ENCODE peak calls at places on chromosomes 3 and 15, in four cellular contexts. X is K562, J is neural progenitor cell, W is HepG2. P is an unnamed sample. For H3K27me3, the result is how much of the 10 kb centered on the place peaks cover.

GRCh38 chr3:158731938-158732855 is at the start of gene RARRES1:
- DNase-seq in W (no peak), X (no peak), J (peak), P (peak)

GRCh38 chr15:34609658-34610057 is 26.2 kb upstream of the GOLGA8B start:
- DNase-seq in J (no peak), W (no peak), X (no peak), P (no peak)

GRCh38 chr3:30347679-30348216 is 258.7 kb upstream of the TGFBR2 start:
- DNase-seq in X (no peak), J (no peak), W (peak), P (peak)

GRCh38 chr3:134810052-134810435 is 15.0 kb downstream of the EPHB1 start:
- DNase-seq in W (no peak), J (no peak), X (no peak), P (no peak)

GRCh38 chr3:179732661-179733348 is 80.0 kb downstream of the USP13 start:
- DNase-seq in X (no peak), J (no peak), W (peak), P (no peak)

GRCh38 chr3:66267031-66267430 is 46.2 kb downstream of the SLC25A26 start:
- DNase-seq in W (no peak), J (no peak), X (no peak), P (no peak)

GRCh38 chr3:142077155-142077858 is 72.0 kb downstream of the TFDP2 start:
- DNase-seq in J (no peak), X (no peak), W (no peak), P (no peak)

GRCh38 chr15:48298914-48299313 is 32.3 kb upstream of the DUT start:
- DNase-seq in W (no peak), J (no peak), X (no peak), P (no peak)

GRCh38 chr15:29805043-29805707 is 17.1 kb downstream of the TJP1 start:
- DNase-seq in X (no peak), W (peak), J (no peak), P (peak)

GRCh38 chr3:184808021-184808420 is 3.9 kb upstream of the VPS8 start:
- DNase-seq in J (peak), W (peak), X (no peak), P (no peak)

GRCh38 chr3:48881652-48882114 is 17.0 kb downstream of the SLC25A20 start:
- DNase-seq in W (no peak), J (no peak), X (no peak), P (no peak)

GRCh38 chr3:114498779-114499370 is 205.0 kb downstream of the TIGIT start:
- DNase-seq in X (peak), W (peak), J (peak), P (peak)

GRCh38 chr15:73200339-73200738 is 148.1 kb downstream of the NEO1 start:
- DNase-seq in J (no peak), X (no peak), W (no peak), P (no peak)

GRCh38 chr3:71101014-71101413 is 482.5 kb downstream of the FOXP1 start:
- DNase-seq in W (no peak), J (no peak), X (no peak), P (no peak)

GRCh38 chr3:115100172-115100571 is 46.9 kb downstream of the ZBTB20 start:
- DNase-seq in W (peak), J (peak), X (no peak), P (peak)

GRCh38 chr3:53109190-53109589 is 21.0 kb downstream of the RFT1 start:
- DNase-seq in W (no peak), X (no peak), J (no peak), P (peak)

GRCh38 chr3:178930116-178930515 is 141.5 kb downstream of the ZMAT3 start:
- DNase-seq in W (no peak), J (no peak), X (no peak), P (no peak)

GRCh38 chr3:84601303-84601702 is 357.5 kb upstream of the CADM2 start:
- DNase-seq in J (peak), X (no peak), W (peak), P (no peak)

GRCh38 chr3:43525941-43526607 is 95.7 kb downstream of the ANO10 start:
- DNase-seq in J (no peak), X (no peak), W (no peak), P (peak)

GRCh38 chr3:35664460-35664919 is 25.2 kb downstream of the ARPP21 start:
- DNase-seq in W (no peak), J (peak), X (no peak), P (peak)

GRCh38 chr3:50862221-50862620 is 187.5 kb downstream of the DOCK3 start:
- DNase-seq in X (no peak), W (no peak), J (peak), P (no peak)

GRCh38 chr3:62529230-62529629 is 155.9 kb upstream of the FEZF2 start:
- DNase-seq in J (peak), X (peak), W (peak), P (peak)
- TF ChIP-seq EZH2 in J (no peak), X (no peak), W (no peak), P (no peak)

GRCh38 chr15:90307661-90308060 is 42.2 kb downstream of the NGRN start:
- DNase-seq in J (no peak), X (no peak), W (no peak), P (no peak)
- H3K27me3 ChIP-seq in J (under half), X (under half), W (under half), P (under half)

GRCh38 chr3:169668081-169668956 is 4.8 kb upstream of the MECOM start:
- DNase-seq in X (no peak), W (no peak), J (peak), P (peak)
- TF ChIP-seq EZH2 in X (no peak), W (peak), J (peak), P (peak)

DNA sequence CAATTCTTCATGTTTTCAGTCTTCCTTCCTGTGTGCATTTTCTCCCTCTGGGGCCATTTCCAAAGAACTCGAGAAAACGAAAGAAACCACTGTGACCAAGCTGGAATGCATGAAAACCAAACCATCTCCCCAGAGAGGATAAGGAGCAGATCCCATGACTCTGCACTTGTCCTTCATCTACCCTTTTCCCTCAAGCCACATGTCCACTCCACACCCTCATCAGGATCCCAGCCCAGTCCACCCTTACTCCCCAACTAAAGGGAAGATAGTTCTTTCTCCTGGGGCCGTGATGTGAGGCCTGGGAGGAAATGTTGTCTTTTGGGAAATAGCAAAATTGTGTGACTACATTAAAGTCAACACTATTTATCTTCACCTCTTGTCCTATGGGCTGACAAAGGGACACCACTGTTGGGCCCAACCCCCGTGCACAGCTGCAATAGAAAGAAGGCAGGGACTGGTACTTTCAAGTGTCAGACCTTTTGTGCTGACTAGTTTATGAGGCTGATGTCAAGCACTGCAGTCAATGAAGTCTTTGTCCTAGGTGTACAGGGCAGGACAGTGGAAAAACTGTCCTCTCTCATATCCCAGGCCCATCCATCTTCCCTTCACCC is 487.2 kb upstream of the NR2F2 start:
- DNase-seq in W (no peak), J (no peak), X (peak), P (peak)
- H3K27me3 ChIP-seq in W (under half), J (under half), X (under half), P (under half)

DNA sequence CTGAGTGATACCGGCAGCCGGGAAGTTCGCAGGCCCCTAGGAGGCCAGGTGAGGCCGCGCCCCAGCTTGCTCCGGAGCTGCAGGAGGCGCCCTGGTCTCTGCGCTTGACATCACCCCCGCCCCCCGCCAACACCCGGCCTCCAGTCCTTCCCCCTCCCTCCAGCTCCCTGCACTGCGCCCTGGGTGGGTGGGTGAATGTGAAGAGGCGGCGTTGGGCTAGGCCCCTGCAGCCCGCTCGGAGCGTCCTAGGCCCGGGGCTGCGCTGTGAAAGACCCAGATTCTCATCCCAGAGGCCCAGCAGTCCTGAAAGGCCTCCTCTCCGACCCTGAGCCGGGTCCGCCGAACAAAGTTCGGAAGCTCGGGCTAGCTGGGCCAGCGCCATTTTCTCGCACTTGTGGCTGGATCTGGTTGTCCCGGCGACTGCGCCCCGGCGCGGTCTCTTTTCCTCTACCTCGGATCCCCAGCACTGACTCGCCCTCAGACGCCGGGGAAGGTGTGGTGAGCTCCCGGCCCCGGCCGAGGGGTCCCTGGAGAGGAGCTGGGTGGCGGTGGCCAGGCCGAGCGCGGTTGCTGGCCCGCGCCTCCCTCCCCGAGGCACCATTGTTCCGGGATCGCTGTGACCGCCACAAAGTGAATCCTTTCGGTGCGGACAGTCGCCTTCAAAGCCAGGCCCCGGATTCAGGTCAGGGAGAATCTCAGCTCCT is 12.9 kb downstream of the ZIC4 start:
- DNase-seq in J (peak), X (peak), W (no peak), P (no peak)
- TF ChIP-seq EZH2 in J (no peak), X (no peak), W (no peak), P (peak)

GRCh38 chr15:96807361-96807760 is 476.9 kb downstream of the NR2F2 start:
- DNase-seq in J (no peak), X (no peak), W (no peak), P (no peak)

GRCh38 chr15:96804754-96805153 is 474.3 kb downstream of the NR2F2 start:
- DNase-seq in J (no peak), X (no peak), W (no peak), P (no peak)

GRCh38 chr15:96802870-96803269 is 472.4 kb downstream of the NR2F2 start:
- DNase-seq in J (no peak), W (no peak), X (no peak), P (no peak)
- H3K27me3 ChIP-seq in J (under half), W (under half), X (under half), P (under half)

DNA sequence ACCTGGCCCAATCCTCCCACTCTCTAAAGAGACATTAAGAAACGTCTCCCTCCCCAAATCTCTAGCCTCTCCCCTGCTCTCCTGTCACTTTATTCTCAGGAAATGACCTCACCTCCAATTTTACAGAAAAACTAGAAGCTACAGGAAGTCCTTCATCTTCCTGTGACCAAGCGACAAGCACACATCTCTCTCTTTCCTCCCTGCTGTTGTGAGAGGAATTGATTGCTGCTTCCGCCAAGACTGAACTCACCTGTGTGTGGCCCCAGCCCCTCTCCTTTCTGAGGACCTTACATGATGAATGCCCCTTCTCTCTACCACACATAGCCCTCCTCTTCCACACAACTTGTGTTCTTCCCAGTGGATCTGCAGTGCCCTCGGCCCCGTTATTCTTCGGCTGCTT is 18.2 kb downstream of the DNAJB8 start:
- DNase-seq in X (no peak), W (no peak), J (no peak), P (no peak)
- TF ChIP-seq EZH2 in X (no peak), W (no peak), J (no peak), P (no peak)

GRCh38 chr15:25860885-25861866 is 2.0 kb downstream of the ATP10A start:
- DNase-seq in W (no peak), X (no peak), J (no peak), P (no peak)
- H3K27me3 ChIP-seq in W (under half), X (under half), J (half or more), P (under half)

P was measured in fibroblast of lung.